ENCODE peak calls at places on chromosome 4, in ten cellular contexts. U, N, W, D, Z, K, H, J, Q and L are unnamed samples. For H3K4me1, the result is how much of the 10 kb centered on the place peaks cover.

GRCh38 chr4:98193459-98194105 is 50.3 kb upstream of the STPG2 start:
- DNase-seq in U (no peak), N (no peak), W (no peak), D (no peak), Z (no peak), K (no peak), H (no peak), J (no peak), Q (no peak), L (no peak)

GRCh38 chr4:147160908-147161513 is 215.3 kb upstream of the TTC29 start:
- DNase-seq in U (peak), N (peak), W (peak), D (no peak), Z (no peak), K (peak), H (peak), J (no peak), Q (no peak), L (no peak)

GRCh38 chr4:53937918-53938317 is 126.5 kb downstream of the CHIC2 start:
- DNase-seq in U (peak), N (peak), W (peak), D (no peak), Z (peak), K (no peak), H (peak), J (no peak), Q (no peak), L (no peak)

GRCh38 chr4:529563-529962 is 30.6 kb downstream of the PIGG start:
- DNase-seq in U (no peak), N (no peak), W (no peak), D (no peak), Z (no peak), K (no peak), H (no peak), J (no peak), Q (no peak), L (no peak)

GRCh38 chr4:151786158-151786495 is 25.3 kb upstream of the GATB start:
- DNase-seq in U (no peak), N (no peak), W (no peak), D (no peak), Z (no peak), K (no peak), H (no peak), J (no peak), Q (no peak), L (no peak)

GRCh38 chr4:98557497-98557896 is 100.9 kb downstream of the TSPAN5 start:
- DNase-seq in U (no peak), N (no peak), W (no peak), D (no peak), Z (no peak), K (no peak), H (peak), J (no peak), Q (no peak), L (no peak)

GRCh38 chr4:47704693-47705325 is 133.1 kb downstream of the CORIN start:
- DNase-seq in U (peak), N (peak), W (peak), D (no peak), Z (no peak), K (no peak), H (no peak), J (no peak), Q (peak), L (peak)

GRCh38 chr4:112411781-112412281 is 104.1 kb downstream of the NEUROG2 start:
- DNase-seq in U (peak), N (no peak), W (no peak), D (no peak), Z (no peak), K (no peak), H (no peak), J (no peak), Q (no peak), L (no peak)

GRCh38 chr4:147078875-147079658 is 133.4 kb upstream of the TTC29 start:
- DNase-seq in U (no peak), N (peak), W (no peak), D (no peak), Z (peak), K (no peak), H (no peak), J (no peak), Q (peak), L (no peak)

GRCh38 chr4:106149026-106149425 is 167.0 kb downstream of the TBCK start:
- DNase-seq in U (no peak), N (no peak), W (no peak), D (no peak), Z (no peak), K (no peak), H (no peak), J (no peak), Q (no peak), L (no peak)

GRCh38 chr4:28555851-28556250 is 1695.2 kb downstream of the STIM2 start:
- DNase-seq in U (no peak), N (no peak), W (no peak), D (no peak), Z (no peak), K (no peak), H (no peak), J (no peak), Q (no peak), L (no peak)

GRCh38 chr4:10320130-10320529 is 137.1 kb downstream of the ZNF518B start:
- DNase-seq in U (no peak), N (no peak), W (peak), D (no peak), Z (no peak), K (no peak), H (no peak), J (no peak), Q (no peak), L (no peak)

GRCh38 chr4:94603170-94603747 is 151.5 kb downstream of the PDLIM5 start:
- DNase-seq in U (no peak), N (no peak), W (no peak), D (peak), Z (peak), K (no peak), H (no peak), J (peak), Q (peak), L (no peak)

GRCh38 chr4:88382621-88383020 is 4.0 kb downstream of the HERC6 start:
- DNase-seq in U (no peak), N (no peak), W (no peak), D (no peak), Z (no peak), K (no peak), H (no peak), J (no peak), Q (no peak), L (no peak)

GRCh38 chr4:141731481-141731880 is 95.1 kb downstream of the IL15 start:
- DNase-seq in U (no peak), N (no peak), W (no peak), D (no peak), Z (no peak), K (no peak), H (no peak), J (no peak), Q (no peak), L (no peak)

GRCh38 chr4:82865592-82865991 is 25.4 kb downstream of the SEC31A start:
- DNase-seq in U (no peak), N (peak), W (no peak), D (no peak), Z (no peak), K (peak), H (no peak), J (no peak), Q (no peak), L (no peak)

GRCh38 chr4:173217727-173218126 is 49.1 kb downstream of the GALNT7 start:
- DNase-seq in U (no peak), N (peak), W (no peak), D (no peak), Z (no peak), K (no peak), H (no peak), J (no peak), Q (no peak), L (no peak)

GRCh38 chr4:7816771-7817170 is 122.9 kb downstream of the AFAP1 start:
- DNase-seq in U (no peak), N (no peak), W (no peak), D (no peak), Z (no peak), K (no peak), H (no peak), J (no peak), Q (no peak), L (no peak)

GRCh38 chr4:85751907-85752306 is 277.0 kb downstream of the ARHGAP24 start:
- DNase-seq in U (no peak), N (no peak), W (no peak), D (no peak), Z (no peak), K (no peak), H (no peak), J (no peak), Q (no peak), L (no peak)

GRCh38 chr4:7193040-7193958 is 961 bp downstream of the SORCS2 start:
- DNase-seq in U (peak), N (peak), W (no peak), D (peak), Z (no peak), K (no peak), H (no peak), J (no peak), Q (no peak), L (no peak)

GRCh38 chr4:87589531-87589930 is 18.8 kb upstream of the DSPP start:
- DNase-seq in U (no peak), N (peak), W (no peak), D (no peak), Z (no peak), K (no peak), H (no peak), J (no peak), Q (no peak), L (no peak)

GRCh38 chr4:156571146-156571545 is 400.5 kb downstream of the PDGFC start:
- DNase-seq in U (no peak), N (no peak), W (no peak), D (no peak), Z (no peak), K (no peak), H (no peak), J (no peak), Q (peak), L (no peak)

GRCh38 chr4:70632028-70632427 is 3.5 kb downstream of the ENAM start:
- DNase-seq in U (no peak), N (peak), W (no peak), D (no peak), Z (no peak), K (no peak), H (peak), J (no peak), Q (no peak), L (no peak)

GRCh38 chr4:176150283-176150682 is 45.1 kb downstream of the SPATA4 start:
- DNase-seq in U (no peak), N (peak), W (no peak), D (no peak), Z (no peak), K (no peak), H (peak), J (no peak), Q (no peak), L (no peak)

GRCh38 chr4:176584031-176584430 is 208.7 kb downstream of the VEGFC start:
- DNase-seq in U (no peak), N (no peak), W (no peak), D (no peak), Z (no peak), K (no peak), H (no peak), J (no peak), Q (no peak), L (no peak)

GRCh38 chr4:6560416-6561172 is 14.4 kb upstream of the MAN2B2 start:
- DNase-seq in U (no peak), N (peak), W (no peak), D (no peak), Z (no peak), K (no peak), H (no peak), J (no peak), Q (no peak), L (no peak)

GRCh38 chr4:110231869-110232268 is 33.5 kb upstream of the ELOVL6 start:
- DNase-seq in U (no peak), N (no peak), W (no peak), D (no peak), Z (no peak), K (no peak), H (no peak), J (no peak), Q (no peak), L (no peak)

GRCh38 chr4:104749062-104749461 is 254.4 kb upstream of the CXXC4 start:
- DNase-seq in U (no peak), N (no peak), W (no peak), D (no peak), Z (no peak), K (no peak), H (no peak), J (no peak), Q (no peak), L (no peak)

GRCh38 chr4:137623013-137623412 is 90.7 kb upstream of the PCDH18 start:
- DNase-seq in U (no peak), N (no peak), W (no peak), D (no peak), Z (no peak), K (no peak), H (no peak), J (no peak), Q (no peak), L (no peak)

GRCh38 chr4:179843370-179843769 is 2399.8 kb upstream of the TENM3 start:
- DNase-seq in U (peak), N (no peak), W (no peak), D (no peak), Z (no peak), K (no peak), H (no peak), J (no peak), Q (no peak), L (no peak)

GRCh38 chr4:85153221-85153620 is 186.7 kb upstream of the WDFY3 start:
- DNase-seq in U (no peak), N (peak), W (no peak), D (no peak), Z (no peak), K (no peak), H (no peak), J (no peak), Q (no peak), L (no peak)

GRCh38 chr4:96355414-96355813 is 515.5 kb downstream of the PDHA2 start:
- DNase-seq in U (no peak), N (no peak), W (no peak), D (no peak), Z (no peak), K (no peak), H (no peak), J (no peak), Q (no peak), L (no peak)

GRCh38 chr4:154490589-154491340 is 834 bp downstream of the DCHS2 start:
- DNase-seq in U (no peak), N (no peak), W (no peak), D (no peak), Z (peak), K (no peak), H (no peak), J (no peak), Q (no peak), L (no peak)

GRCh38 chr4:121185960-121186359 is 21.8 kb upstream of the TNIP3 start:
- DNase-seq in U (no peak), N (no peak), W (no peak), D (no peak), Z (no peak), K (no peak), H (no peak), J (no peak), Q (no peak), L (no peak)

GRCh38 chr4:35511851-35512250 is 732.5 kb downstream of the ARAP2 start:
- DNase-seq in U (no peak), N (no peak), W (no peak), D (no peak), Z (no peak), K (no peak), H (no peak), J (no peak), Q (no peak), L (no peak)

DNA sequence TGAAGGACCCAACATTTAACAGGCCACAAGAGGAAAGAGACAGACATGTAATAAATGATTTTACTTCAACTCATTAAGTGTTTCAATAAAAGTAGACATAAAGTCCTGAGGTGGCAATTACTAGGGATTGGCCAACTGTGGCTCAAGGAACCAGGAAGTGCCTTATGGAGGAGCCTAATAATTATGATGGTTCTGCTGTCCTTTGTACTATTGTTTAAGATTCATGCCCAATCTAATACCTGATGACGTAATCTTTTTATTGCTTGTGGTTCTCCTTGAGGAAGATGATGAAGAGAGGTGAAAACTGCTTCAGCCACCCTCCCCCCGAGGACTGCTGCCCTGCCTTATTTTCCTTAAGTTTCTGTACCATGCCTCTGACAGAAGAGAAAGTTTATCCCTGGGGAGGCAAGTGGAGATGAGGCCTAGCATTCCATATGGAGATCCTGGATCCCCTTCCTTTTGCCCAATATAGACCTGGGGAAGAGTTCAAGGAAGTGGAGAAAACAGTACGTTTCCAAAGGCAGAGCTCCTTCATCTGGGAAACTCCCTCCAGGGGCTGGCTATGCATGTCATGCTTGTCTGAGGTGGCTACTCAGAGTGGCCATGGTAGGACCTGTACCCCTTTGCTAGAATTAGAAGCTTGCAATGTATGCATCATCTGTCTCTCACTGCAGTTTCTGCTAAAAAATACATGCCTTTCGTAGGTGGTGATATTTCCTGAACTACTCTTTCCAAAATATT is 56.8 kb upstream of the FAT1 start:
- DNase-seq in U (no peak), N (no peak), W (no peak), D (no peak), Z (no peak), K (no peak), H (no peak), J (no peak), Q (no peak), L (no peak)
- H3K4me1 ChIP-seq in U (under half), N (under half), W (under half), D (under half), Z (under half), K (under half), H (under half), J (under half), Q (under half), L (under half)

GRCh38 chr4:128830906-128831525 is 21.5 kb downstream of the JADE1 start:
- DNase-seq in U (peak), N (peak), W (no peak), D (no peak), Z (no peak), K (no peak), H (no peak), J (no peak), Q (no peak), L (no peak)
- H3K4me3 ChIP-seq in U (peak), N (peak), W (no peak), D (no peak), Z (no peak), K (no peak), H (no peak), J (peak), Q (no peak), L (no peak)

GRCh38 chr4:143406523-143406922 is 69.8 kb downstream of the GAB1 start:
- DNase-seq in U (no peak), N (no peak), W (no peak), D (peak), Z (peak), K (peak), H (no peak), J (peak), Q (peak), L (no peak)
- H3K4me1 ChIP-seq in U (under half), N (half or more), W (under half), D (under half), Z (under half), K (half or more), H (under half), J (half or more), Q (half or more), L (under half)

GRCh38 chr4:183099537-183100297 is 660 bp downstream of the WWC2 start:
- DNase-seq in U (peak), N (peak), W (peak), D (peak), Z (peak), K (no peak), H (no peak), J (no peak), Q (peak), L (no peak)
- H3K4me3 ChIP-seq in U (peak), N (peak), W (peak), D (peak), Z (peak), K (peak), H (peak), J (peak), Q (peak), L (peak)

DNA sequence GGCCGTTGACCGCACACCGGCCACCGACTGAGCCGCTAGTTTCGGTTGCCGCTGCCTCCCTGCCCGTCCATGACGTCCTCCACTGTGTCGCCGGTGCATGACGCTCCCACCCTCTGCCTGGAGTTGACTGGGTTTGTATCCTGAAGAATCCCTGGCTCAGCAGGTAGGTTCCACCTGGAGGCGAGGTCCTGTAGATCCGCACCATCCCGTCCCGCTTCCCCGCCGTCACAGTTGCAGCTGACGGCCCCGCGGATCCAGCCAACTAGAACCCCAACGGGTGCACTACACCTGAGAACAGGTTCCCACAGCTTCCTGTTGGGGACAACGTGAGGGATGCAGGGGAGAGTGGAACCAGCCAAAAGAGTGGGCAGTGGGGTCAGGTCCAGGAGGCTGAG is 881 bp upstream of the SLBP start:
- DNase-seq in U (no peak), N (no peak), W (peak), D (no peak), Z (no peak), K (no peak), H (no peak), J (no peak), Q (no peak), L (no peak)
- H3K4me1 ChIP-seq in U (under half), N (under half), W (under half), D (under half), Z (under half), K (half or more), H (under half), J (under half), Q (half or more), L (under half)

DNA sequence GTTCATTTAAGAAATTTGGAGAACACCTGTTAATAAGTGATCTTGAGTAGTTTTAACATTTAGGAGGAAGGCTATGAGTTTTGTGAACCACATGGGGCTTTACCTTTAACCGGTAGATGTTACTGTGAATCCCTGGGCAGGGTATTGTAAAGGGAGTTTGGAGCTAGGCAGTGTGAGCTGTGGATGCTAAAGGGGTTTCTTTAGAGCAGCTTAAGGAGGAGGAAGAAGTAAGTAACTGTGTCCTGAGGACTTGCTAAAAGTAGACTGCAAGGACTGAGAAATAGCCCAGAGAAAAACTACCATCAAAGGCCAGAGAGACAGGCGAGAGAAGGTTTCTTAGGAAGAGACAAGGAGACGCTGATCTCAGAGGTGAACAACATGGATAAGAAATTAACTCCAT is 5.6 kb downstream of the RHOH start:
- DNase-seq in U (no peak), N (no peak), W (no peak), D (no peak), Z (no peak), K (no peak), H (no peak), J (no peak), Q (no peak), L (no peak)
- H3K4me3 ChIP-seq in U (no peak), N (no peak), W (no peak), D (no peak), Z (no peak), K (no peak), H (no peak), J (no peak), Q (no peak), L (no peak)

DNA sequence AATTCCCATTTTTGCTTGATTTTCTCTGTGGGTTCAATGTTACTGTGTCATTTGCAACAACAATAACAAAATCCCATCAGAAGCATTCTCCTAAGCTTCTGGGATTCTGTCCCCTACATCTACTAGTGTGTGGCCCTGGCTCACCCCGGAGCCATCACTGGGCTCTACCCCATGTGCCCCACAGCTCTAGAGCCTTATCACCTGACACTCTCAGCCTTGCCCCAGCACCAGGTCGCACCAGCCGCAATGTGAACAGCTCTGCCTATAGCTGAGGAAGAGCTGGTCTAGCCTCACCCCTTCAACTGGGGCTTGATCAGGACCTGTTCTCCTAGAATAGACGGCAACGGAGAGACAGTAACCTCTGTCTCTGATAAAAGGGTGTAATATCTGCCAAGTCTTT is 161.7 kb downstream of the SHROOM3 start:
- DNase-seq in U (no peak), N (no peak), W (no peak), D (no peak), Z (no peak), K (no peak), H (no peak), J (no peak), Q (no peak), L (no peak)
- H3K4me1 ChIP-seq in U (under half), N (under half), W (half or more), D (under half), Z (under half), K (under half), H (under half), J (half or more), Q (under half), L (under half)